ENCODE peak calls at places on chromosomes 11 and 22, in seven cellular contexts. One of them, this sample, is unnamed.

GRCh38 chr11:76861490-76861953 is 804 bp downstream of the ACER3 start:
- DNase-seq in anterior cingulate cortex: no peak
- DNase-seq in NCI-H2081: no peak
- DNase-seq in NCI-H2029: no peak
- DNase-seq in astrocyte of the spinal cord: no peak
- DNase-seq in pancreas: no peak
- DNase-seq in activated CD4-positive, alpha-beta T cell treated with anti-CD3 and anti-CD28 coated beads, Interleukin-2, amount 50 U/mL, for 24 hours: no peak
- DNase-seq in this sample: no peak

GRCh38 chr11:122727101-122727929 is 71.8 kb downstream of the UBASH3B start:
- DNase-seq in anterior cingulate cortex: no peak
- DNase-seq in NCI-H2081: no peak
- DNase-seq in NCI-H2029: no peak
- DNase-seq in astrocyte of the spinal cord: no peak
- DNase-seq in pancreas: no peak
- DNase-seq in activated CD4-positive, alpha-beta T cell treated with anti-CD3 and anti-CD28 coated beads, Interleukin-2, amount 50 U/mL, for 24 hours: no peak
- DNase-seq in this sample: no peak

GRCh38 chr22:25368271-25368670 is 148.8 kb downstream of the CRYBB2 start:
- DNase-seq in anterior cingulate cortex: no peak
- DNase-seq in NCI-H2081: no peak
- DNase-seq in NCI-H2029: no peak
- DNase-seq in astrocyte of the spinal cord: peak
- DNase-seq in pancreas: no peak
- DNase-seq in activated CD4-positive, alpha-beta T cell treated with anti-CD3 and anti-CD28 coated beads, Interleukin-2, amount 50 U/mL, for 24 hours: no peak
- DNase-seq in this sample: no peak

GRCh38 chr11:126129681-126130671 is 67.3 kb upstream of the CDON start:
- DNase-seq in anterior cingulate cortex: no peak
- DNase-seq in NCI-H2081: no peak
- DNase-seq in NCI-H2029: peak
- DNase-seq in astrocyte of the spinal cord: no peak
- DNase-seq in pancreas: no peak
- DNase-seq in activated CD4-positive, alpha-beta T cell treated with anti-CD3 and anti-CD28 coated beads, Interleukin-2, amount 50 U/mL, for 24 hours: no peak
- DNase-seq in this sample: no peak

GRCh38 chr11:12075822-12076821 is 34.3 kb upstream of the MICAL2 start:
- DNase-seq in anterior cingulate cortex: no peak
- DNase-seq in NCI-H2081: no peak
- DNase-seq in NCI-H2029: no peak
- DNase-seq in astrocyte of the spinal cord: peak
- DNase-seq in pancreas: no peak
- DNase-seq in activated CD4-positive, alpha-beta T cell treated with anti-CD3 and anti-CD28 coated beads, Interleukin-2, amount 50 U/mL, for 24 hours: no peak
- DNase-seq in this sample: peak

GRCh38 chr11:80414766-80415165 is 973.9 kb upstream of the TENM4 start:
- DNase-seq in anterior cingulate cortex: no peak
- DNase-seq in NCI-H2081: no peak
- DNase-seq in NCI-H2029: no peak
- DNase-seq in astrocyte of the spinal cord: peak
- DNase-seq in pancreas: no peak
- DNase-seq in activated CD4-positive, alpha-beta T cell treated with anti-CD3 and anti-CD28 coated beads, Interleukin-2, amount 50 U/mL, for 24 hours: no peak
- DNase-seq in this sample: no peak

GRCh38 chr11:125263268-125263790 is 98.8 kb downstream of the PKNOX2 start:
- DNase-seq in anterior cingulate cortex: no peak
- DNase-seq in NCI-H2081: no peak
- DNase-seq in NCI-H2029: no peak
- DNase-seq in astrocyte of the spinal cord: peak
- DNase-seq in pancreas: peak
- DNase-seq in activated CD4-positive, alpha-beta T cell treated with anti-CD3 and anti-CD28 coated beads, Interleukin-2, amount 50 U/mL, for 24 hours: no peak
- DNase-seq in this sample: no peak

GRCh38 chr11:69511358-69512015 is 30.0 kb downstream of the LINC01488 start:
- DNase-seq in anterior cingulate cortex: no peak
- DNase-seq in NCI-H2081: no peak
- DNase-seq in NCI-H2029: no peak
- DNase-seq in astrocyte of the spinal cord: peak
- DNase-seq in pancreas: no peak
- DNase-seq in activated CD4-positive, alpha-beta T cell treated with anti-CD3 and anti-CD28 coated beads, Interleukin-2, amount 50 U/mL, for 24 hours: no peak
- DNase-seq in this sample: no peak

GRCh38 chr22:48464246-48464645 is 1363.4 kb downstream of the BRD1 start:
- DNase-seq in anterior cingulate cortex: no peak
- DNase-seq in NCI-H2081: no peak
- DNase-seq in NCI-H2029: no peak
- DNase-seq in astrocyte of the spinal cord: no peak
- DNase-seq in pancreas: no peak
- DNase-seq in activated CD4-positive, alpha-beta T cell treated with anti-CD3 and anti-CD28 coated beads, Interleukin-2, amount 50 U/mL, for 24 hours: no peak
- DNase-seq in this sample: no peak

GRCh38 chr11:34299962-34300350 is 57.9 kb downstream of the ABTB2 start:
- DNase-seq in anterior cingulate cortex: no peak
- DNase-seq in NCI-H2081: no peak
- DNase-seq in NCI-H2029: no peak
- DNase-seq in astrocyte of the spinal cord: no peak
- DNase-seq in pancreas: no peak
- DNase-seq in activated CD4-positive, alpha-beta T cell treated with anti-CD3 and anti-CD28 coated beads, Interleukin-2, amount 50 U/mL, for 24 hours: no peak
- DNase-seq in this sample: no peak

This sample was measured in NCI-H748 treated with DMSO at 0.1 percent for 48 hours.